ENCODE peak calls at places on chromosome 14, in seven cellular contexts. S, J, E, H, C, N and R are unnamed samples.

GRCh38 chr14:90405755-90406154 is 8.9 kb downstream of the CALM1 start:
- DNase-seq in J (no peak), N (no peak), E (no peak), C (no peak), S (no peak), H (no peak), R (no peak)

GRCh38 chr14:101707285-101707842 is 54.1 kb upstream of the PPP2R5C start:
- DNase-seq in E (peak; percentile 27), C (peak; percentile 80), J (peak; percentile 34), N (peak; percentile 74), S (no peak), H (peak; percentile 71), R (peak; percentile 52)

GRCh38 chr14:63203618-63204406 is 431 bp upstream of the RHOJ start:
- DNase-seq in E (no peak), H (peak; percentile 88), N (no peak), J (peak; percentile 31), S (no peak), C (peak; percentile 51), R (no peak)

GRCh38 chr14:24087004-24087403 is 7.1 kb upstream of the PCK2 start:
- DNase-seq in E (no peak), N (no peak), C (no peak), H (no peak), S (no peak), J (no peak), R (no peak)

GRCh38 chr14:104445086-104445485 is 134.5 kb upstream of the C14orf180 start:
- DNase-seq in N (no peak), E (no peak), H (no peak), C (no peak), J (no peak), S (no peak), R (no peak)

GRCh38 chr14:93764211-93764659 is 24.1 kb downstream of the PRIMA1 start:
- DNase-seq in E (no peak), H (peak; percentile 5), J (no peak), N (no peak), C (peak; percentile 29), S (no peak), R (no peak)

GRCh38 chr14:92352158-92352985 is 29.4 kb downstream of the SLC24A4 start:
- DNase-seq in C (no peak), H (peak; percentile 19), S (peak; percentile 11), E (no peak), J (no peak), N (no peak), R (no peak)

GRCh38 chr14:61337893-61338292 is 16.5 kb downstream of the PRKCH start:
- DNase-seq in J (no peak), E (no peak), N (peak; percentile 90), S (no peak), C (no peak), H (no peak), R (no peak)

GRCh38 chr14:94483729-94484275 is 7.8 kb upstream of the SERPINA9 start:
- DNase-seq in J (no peak), H (no peak), E (no peak), C (no peak), S (no peak), N (no peak), R (no peak)

GRCh38 chr14:70254476-70254961 is 65.8 kb upstream of the SLC8A3 start:
- DNase-seq in H (no peak), N (no peak), J (no peak), C (peak; percentile 14), S (no peak), E (no peak), R (no peak)

GRCh38 chr14:100885196-100886030 is 18.1 kb downstream of the RTL1 start:
- DNase-seq in C (no peak), H (no peak), N (no peak), S (no peak), E (no peak), J (no peak), R (no peak)

GRCh38 chr14:96176811-96177211 is 27.8 kb upstream of the BDKRB2 start:
- DNase-seq in S (no peak), N (no peak), C (peak; percentile 74), J (peak; percentile 85), H (no peak), E (no peak), R (no peak)

GRCh38 chr14:59829941-59830734 is 40.4 kb downstream of the RTN1 start:
- DNase-seq in J (no peak), C (no peak), E (no peak), H (peak; percentile 55), N (no peak), S (no peak), R (no peak)

GRCh38 chr14:72754949-72755348 is 139.0 kb downstream of the DPF3 start:
- DNase-seq in H (no peak), S (no peak), C (no peak), J (no peak), N (no peak), E (no peak), R (no peak)

GRCh38 chr14:53151523-53151866 is 1.6 kb downstream of the DDHD1 start:
- DNase-seq in C (no peak), E (no peak), J (no peak), N (no peak), H (no peak), S (no peak), R (no peak)

GRCh38 chr14:22008098-22008412 is 334.4 kb upstream of the OR4E1 start:
- DNase-seq in C (no peak), J (no peak), H (no peak), N (peak; percentile 22), S (no peak), E (no peak), R (no peak)

GRCh38 chr14:22383515-22384166 is 205.4 kb downstream of the DAD1 start:
- DNase-seq in H (no peak), N (no peak), E (no peak), C (no peak), J (no peak), S (no peak), R (no peak)

GRCh38 chr14:75614179-75614578 is 35.8 kb downstream of the FLVCR2 start:
- DNase-seq in S (no peak), J (no peak), C (no peak), H (no peak), E (no peak), N (no peak), R (no peak)

GRCh38 chr14:76405627-76406026 is 29.7 kb downstream of the ESRRB start:
- DNase-seq in C (no peak), S (no peak), H (no peak), E (no peak), J (no peak), N (no peak), R (no peak)

GRCh38 chr14:22551597-22551982 is 37.4 kb downstream of the DAD1 start:
- DNase-seq in C (no peak), E (no peak), N (peak; percentile 38), S (no peak), J (no peak), H (no peak), R (no peak)

GRCh38 chr14:23613242-23614070 is 22.7 kb upstream of the DHRS2 start:
- DNase-seq in J (no peak), N (no peak), H (no peak), S (no peak), E (no peak), C (no peak), R (no peak)

GRCh38 chr14:71322660-71323250 is 415.5 kb downstream of the PCNX1 start:
- DNase-seq in C (peak; percentile 45), E (no peak), J (no peak), S (no peak), N (no peak), H (peak; percentile 24), R (no peak)

GRCh38 chr14:68291820-68292219 is 472.2 kb downstream of the RAD51B start:
- DNase-seq in H (no peak), J (no peak), S (no peak), N (no peak), E (no peak), C (no peak), R (no peak)

GRCh38 chr14:89221109-89221508 is 195.9 kb downstream of the FOXN3 start:
- DNase-seq in H (no peak), E (no peak), S (no peak), C (peak; percentile 52), J (peak; percentile 32), N (no peak), R (no peak)

GRCh38 chr14:99615497-99616245 is 11.7 kb upstream of the CCDC85C start:
- DNase-seq in E (no peak), J (no peak), S (no peak), N (no peak), H (no peak), C (no peak), R (no peak)

GRCh38 chr14:69268763-69269162 is 8.8 kb downstream of the GALNT16 start:
- DNase-seq in N (no peak), C (peak; percentile 35), S (no peak), E (no peak), H (peak; percentile 50), J (no peak), R (no peak)

GRCh38 chr14:100450736-100451135 is 127.6 kb downstream of the SLC25A47 start:
- DNase-seq in J (no peak), S (no peak), E (no peak), N (no peak), C (no peak), H (no peak), R (no peak)

GRCh38 chr14:103296007-103296406 is 38.0 kb upstream of the EIF5 start:
- DNase-seq in H (peak; percentile 59), S (no peak), C (peak; percentile 60), N (no peak), E (no peak), J (no peak), R (no peak)

GRCh38 chr14:99809376-99809775 is 16.2 kb downstream of the EML1 start:
- DNase-seq in S (no peak), J (peak; percentile 88), H (no peak), C (peak; percentile 66), N (no peak), E (no peak), R (no peak)

GRCh38 chr14:52267501-52268190 is at the start of gene PTGDR:
- DNase-seq in N (peak; percentile 55), H (no peak), C (peak; percentile 12), E (no peak), J (no peak), S (no peak), R (no peak)

GRCh38 chr14:106586098-106586704 is 1059.8 kb downstream of the TMEM121 start:
- DNase-seq in J (no peak), E (peak; percentile 32), S (peak; percentile 1), H (no peak), N (peak; percentile 65), C (no peak), R (no peak)

GRCh38 chr14:77268989-77269595 is 1.9 kb downstream of the NGB start:
- DNase-seq in N (no peak), E (no peak), J (no peak), C (no peak), H (no peak), S (no peak), R (no peak)

GRCh38 chr14:67541448-67542387 is 8.6 kb downstream of the PLEKHH1 start:
- DNase-seq in S (no peak), N (no peak), E (no peak), H (no peak), C (no peak), J (no peak), R (no peak)

GRCh38 chr14:23071244-23071974 is 14.1 kb upstream of the CDH24 start:
- DNase-seq in S (peak; percentile 66), E (peak; percentile 55), J (peak; percentile 72), H (peak; percentile 73), C (peak; percentile 90), N (peak; percentile 78), R (no peak)

GRCh38 chr14:34582117-34582680 is 42.7 kb upstream of the EAPP start:
- DNase-seq in H (no peak), J (no peak), E (no peak), N (no peak), C (no peak), S (no peak), R (no peak)

GRCh38 chr14:58533417-58533816 is 104.3 kb upstream of the DACT1 start:
- DNase-seq in H (no peak), C (peak; percentile 6), S (no peak), N (no peak), E (no peak), J (no peak), R (no peak)

GRCh38 chr14:94394594-94395305 is 6.3 kb upstream of the SERPINA1 start:
- DNase-seq in N (no peak), S (peak; percentile 95), J (no peak), E (no peak), H (no peak), C (no peak), R (peak; percentile 83)

GRCh38 chr14:94036328-94037167 is 10.4 kb downstream of the OTUB2 start:
- DNase-seq in J (no peak), E (peak; percentile 56), S (peak; percentile 47), H (peak; percentile 56), C (peak; percentile 85), N (peak; percentile 73), R (peak; percentile 2)